ENCODE peak calls at places on chromosomes 12 and 14, in four cellular contexts. One of them, this sample, is unnamed.

GRCh38 chr12:20175704-20176388 is 192.5 kb upstream of the PDE3A start:
- DNase-seq in WTC11: no peak
- DNase-seq in HepG2: peak; percentile 3
- DNase-seq in K562: no peak
- DNase-seq in this sample: no peak

GRCh38 chr14:51816031-51816430 is 44.4 kb upstream of the GNG2 start:
- DNase-seq in K562: no peak
- DNase-seq in HepG2: no peak
- DNase-seq in WTC11: no peak
- DNase-seq in this sample: no peak

GRCh38 chr14:64695071-64695470 is 9.2 kb upstream of the PLEKHG3 start:
- DNase-seq in K562: no peak
- DNase-seq in WTC11: no peak
- DNase-seq in HepG2: no peak
- DNase-seq in this sample: no peak

GRCh38 chr12:89593233-89593632 is 67.4 kb upstream of the POC1B start:
- DNase-seq in WTC11: no peak
- DNase-seq in K562: no peak
- DNase-seq in HepG2: no peak
- DNase-seq in this sample: no peak

GRCh38 chr12:91418691-91419090 is 236.1 kb upstream of the DCN start:
- DNase-seq in WTC11: no peak
- DNase-seq in HepG2: no peak
- DNase-seq in K562: no peak
- DNase-seq in this sample: no peak

GRCh38 chr12:129076466-129077325 is 223.4 kb downstream of the GLT1D1 start:
- DNase-seq in HepG2: no peak
- DNase-seq in K562: no peak
- DNase-seq in WTC11: no peak
- DNase-seq in this sample: no peak

GRCh38 chr12:88578821-88579518 is 1.3 kb downstream of the KITLG start:
- DNase-seq in K562: no peak
- DNase-seq in HepG2: peak; percentile 37
- DNase-seq in WTC11: peak; percentile 32
- DNase-seq in this sample: no peak

GRCh38 chr12:6241495-6241894 is 41.3 kb downstream of the CD9 start:
- DNase-seq in HepG2: no peak
- DNase-seq in WTC11: no peak
- DNase-seq in K562: no peak
- DNase-seq in this sample: no peak

GRCh38 chr12:49950310-49951251 is at the start of gene AQP2:
- DNase-seq in K562: no peak
- DNase-seq in WTC11: no peak
- DNase-seq in HepG2: no peak
- DNase-seq in this sample: no peak

GRCh38 chr12:71214511-71215285 is 56.9 kb upstream of the TSPAN8 start:
- DNase-seq in K562: no peak
- DNase-seq in WTC11: no peak
- DNase-seq in HepG2: peak; percentile 18
- DNase-seq in this sample: no peak

GRCh38 chr12:113302925-113303640 is 31.8 kb downstream of the SLC8B1 start:
- DNase-seq in WTC11: no peak
- DNase-seq in K562: no peak
- DNase-seq in HepG2: no peak
- DNase-seq in this sample: no peak

GRCh38 chr12:112944028-112944690 is 5.9 kb downstream of the OAS3 start:
- DNase-seq in K562: no peak
- DNase-seq in HepG2: no peak
- DNase-seq in WTC11: no peak
- DNase-seq in this sample: no peak

GRCh38 chr14:100076133-100076532 is 10.9 kb downstream of the EVL start:
- DNase-seq in K562: peak; percentile 35
- DNase-seq in WTC11: peak; percentile 60
- DNase-seq in HepG2: peak; percentile 15
- DNase-seq in this sample: no peak

GRCh38 chr12:41988715-41989114 is 156.0 kb downstream of the GXYLT1 start:
- DNase-seq in HepG2: no peak
- DNase-seq in K562: no peak
- DNase-seq in WTC11: no peak
- DNase-seq in this sample: no peak

GRCh38 chr14:99272669-99273024 is 650 bp upstream of the BCL11B start:
- DNase-seq in HepG2: no peak
- DNase-seq in WTC11: no peak
- DNase-seq in K562: no peak
- DNase-seq in this sample: no peak

GRCh38 chr12:57234233-57234570 is 4.7 kb downstream of the SHMT2 start:
- DNase-seq in WTC11: no peak
- DNase-seq in K562: no peak
- DNase-seq in HepG2: no peak
- DNase-seq in this sample: no peak

GRCh38 chr14:95023886-95024285 is 133.4 kb downstream of the DICER1 start:
- DNase-seq in K562: no peak
- DNase-seq in WTC11: no peak
- DNase-seq in HepG2: no peak
- DNase-seq in this sample: no peak

GRCh38 chr14:95026851-95027463 is 130.4 kb downstream of the DICER1 start:
- DNase-seq in HepG2: no peak
- DNase-seq in K562: no peak
- DNase-seq in WTC11: no peak
- DNase-seq in this sample: no peak

GRCh38 chr14:95024380-95024779 is 132.9 kb downstream of the DICER1 start:
- DNase-seq in WTC11: no peak
- DNase-seq in K562: no peak
- DNase-seq in HepG2: no peak
- DNase-seq in this sample: no peak

GRCh38 chr14:95025941-95026340 is 131.4 kb downstream of the DICER1 start:
- DNase-seq in K562: no peak
- DNase-seq in WTC11: no peak
- DNase-seq in HepG2: no peak
- DNase-seq in this sample: no peak

DNA sequence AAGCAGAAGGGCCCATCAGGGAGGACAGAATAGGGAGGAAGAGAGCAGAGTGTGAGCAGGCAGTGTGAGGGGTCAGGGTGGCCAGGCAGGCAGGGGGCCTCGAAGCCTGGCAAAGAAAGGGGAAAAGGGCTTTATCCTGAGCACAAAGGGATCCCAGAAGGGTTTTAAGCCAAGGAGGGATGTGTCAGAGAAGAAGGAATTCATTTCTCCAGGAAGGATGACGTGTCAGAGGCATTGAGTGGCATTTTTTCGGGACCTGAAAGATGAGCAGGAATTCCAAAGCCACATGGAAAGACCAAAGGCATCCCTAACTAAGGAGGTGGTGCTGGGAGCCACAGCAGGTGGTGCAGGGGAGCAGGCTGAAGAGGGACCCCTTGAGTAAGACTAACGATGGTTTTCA is 132.1 kb downstream of the DICER1 start:
- DNase-seq in WTC11: no peak
- DNase-seq in K562: no peak
- DNase-seq in HepG2: no peak
- DNase-seq in this sample: no peak
- TF ChIP-seq ETV6 in WTC11: no peak
- TF ChIP-seq ETV6 in K562: no peak
- TF ChIP-seq ETV6 in HepG2: no peak
- TF ChIP-seq ETV6 in this sample: no peak

DNA sequence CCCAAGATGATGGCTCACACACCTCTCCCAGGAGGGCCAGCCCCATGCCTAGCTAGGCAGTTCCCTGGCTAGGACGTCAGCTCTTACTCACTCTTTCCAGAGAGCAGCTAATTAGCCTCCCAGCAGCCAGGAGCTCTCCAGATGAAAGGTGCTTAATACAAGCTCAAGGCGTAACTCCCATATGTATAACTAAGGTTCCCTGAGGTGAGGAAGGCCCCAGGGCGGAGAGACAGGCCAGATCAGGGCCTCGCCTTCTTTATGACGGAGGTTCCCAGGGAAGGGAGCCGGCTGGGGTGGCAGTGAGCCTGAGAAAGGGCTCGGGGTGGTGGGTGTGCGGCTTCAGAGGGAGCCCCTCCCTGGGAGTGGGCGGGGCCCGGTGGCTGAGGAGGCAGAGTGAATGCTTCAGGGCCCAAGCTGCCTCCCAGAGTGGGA is 26.4 kb upstream of the ZFP36L1 start:
- DNase-seq in HepG2: no peak
- DNase-seq in WTC11: peak; percentile 59
- DNase-seq in K562: peak; percentile 55
- DNase-seq in this sample: no peak
- TF ChIP-seq ETV6 in HepG2: no peak
- TF ChIP-seq ETV6 in WTC11: no peak
- TF ChIP-seq ETV6 in K562: no peak
- TF ChIP-seq ETV6 in this sample: no peak

GRCh38 chr14:36820901-36821300 is 159.2 kb downstream of the PAX9 start:
- DNase-seq in WTC11: no peak
- DNase-seq in HepG2: no peak
- DNase-seq in K562: no peak
- DNase-seq in this sample: no peak

GRCh38 chr14:36820111-36820709 is 158.6 kb downstream of the PAX9 start:
- DNase-seq in WTC11: no peak
- DNase-seq in HepG2: no peak
- DNase-seq in K562: no peak
- DNase-seq in this sample: no peak

GRCh38 chr14:36823651-36824050 is 162.0 kb downstream of the PAX9 start:
- DNase-seq in HepG2: no peak
- DNase-seq in K562: no peak
- DNase-seq in WTC11: no peak
- DNase-seq in this sample: no peak

GRCh38 chr14:36824854-36825253 is 163.2 kb downstream of the PAX9 start:
- DNase-seq in K562: no peak
- DNase-seq in HepG2: no peak
- DNase-seq in WTC11: no peak
- DNase-seq in this sample: no peak

GRCh38 chr14:36822671-36823070 is 161.0 kb downstream of the PAX9 start:
- DNase-seq in WTC11: no peak
- DNase-seq in K562: no peak
- DNase-seq in HepG2: no peak
- DNase-seq in this sample: no peak
- TF ChIP-seq ETV6 in WTC11: no peak
- TF ChIP-seq ETV6 in K562: no peak
- TF ChIP-seq ETV6 in HepG2: no peak
- TF ChIP-seq ETV6 in this sample: no peak

DNA sequence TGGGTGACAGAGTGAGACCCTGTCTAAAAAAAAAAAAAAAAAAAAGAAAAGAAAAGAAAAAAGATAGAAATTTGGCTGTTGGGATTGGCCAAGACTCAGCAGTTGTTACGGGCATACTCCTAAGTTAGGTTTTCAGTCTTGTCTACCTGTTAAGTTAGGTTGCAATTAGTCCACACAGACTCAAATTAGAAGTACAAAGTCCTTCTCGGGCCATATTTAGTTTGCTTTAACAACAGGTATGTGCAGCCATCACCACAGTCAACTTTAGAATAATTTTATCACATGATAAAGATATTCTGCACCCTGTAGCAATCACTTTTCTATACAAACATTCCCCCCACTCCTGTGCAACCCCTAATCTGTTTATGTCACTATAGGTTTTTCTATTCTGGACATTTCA is 85.2 kb downstream of the WNK1 start:
- DNase-seq in WTC11: no peak
- DNase-seq in HepG2: peak; percentile 10
- DNase-seq in K562: no peak
- DNase-seq in this sample: no peak
- TF ChIP-seq ETV6 in WTC11: no peak
- TF ChIP-seq ETV6 in HepG2: no peak
- TF ChIP-seq ETV6 in K562: no peak
- TF ChIP-seq ETV6 in this sample: no peak

DNA sequence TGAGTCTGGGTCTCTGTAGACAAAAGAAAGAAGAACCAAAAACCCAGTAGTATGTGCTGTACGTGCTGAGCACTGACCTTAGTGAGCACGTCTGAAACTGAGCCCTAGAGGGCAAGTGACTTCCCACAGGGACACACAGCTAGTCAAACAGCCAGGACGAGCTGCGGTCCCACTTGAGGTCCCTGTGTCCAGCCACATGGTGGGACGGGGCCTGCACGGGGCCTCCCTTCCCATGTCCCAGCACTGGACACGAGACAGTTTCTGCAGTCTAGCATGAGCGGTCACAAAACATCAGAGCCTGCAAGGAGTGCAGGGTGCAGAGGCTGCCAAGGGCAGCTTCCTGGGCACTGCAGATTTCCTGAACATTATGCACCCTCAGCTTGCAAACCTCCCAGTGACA is 121.6 kb downstream of the NCOR2 start:
- DNase-seq in WTC11: no peak
- DNase-seq in HepG2: no peak
- DNase-seq in K562: no peak
- DNase-seq in this sample: no peak
- TF ChIP-seq ETV6 in WTC11: no peak
- TF ChIP-seq ETV6 in HepG2: no peak
- TF ChIP-seq ETV6 in K562: no peak
- TF ChIP-seq ETV6 in this sample: no peak

DNA sequence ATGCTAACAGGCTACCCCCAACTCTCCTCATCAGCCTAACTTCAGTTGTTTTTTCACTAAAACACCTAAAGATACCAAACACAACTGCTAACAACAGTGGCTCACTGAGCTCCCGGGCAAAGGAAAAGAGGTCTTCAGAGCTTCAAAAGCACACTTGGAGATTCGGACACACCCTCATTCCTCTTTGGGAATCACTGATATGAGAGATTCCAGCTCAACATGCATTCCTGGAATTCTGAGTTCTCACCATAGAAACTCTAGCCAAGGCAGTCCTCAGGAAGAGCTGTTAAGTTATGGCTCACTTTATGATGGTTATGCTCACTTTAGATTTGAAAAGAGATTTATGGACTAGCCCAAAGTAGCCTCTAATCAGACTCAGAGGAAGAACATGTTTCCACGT is 40.1 kb downstream of the STXBP6 start:
- DNase-seq in WTC11: no peak
- DNase-seq in HepG2: peak; percentile 70
- DNase-seq in K562: no peak
- DNase-seq in this sample: no peak
- TF ChIP-seq ETV6 in WTC11: no peak
- TF ChIP-seq ETV6 in HepG2: no peak
- TF ChIP-seq ETV6 in K562: no peak
- TF ChIP-seq ETV6 in this sample: no peak

DNA sequence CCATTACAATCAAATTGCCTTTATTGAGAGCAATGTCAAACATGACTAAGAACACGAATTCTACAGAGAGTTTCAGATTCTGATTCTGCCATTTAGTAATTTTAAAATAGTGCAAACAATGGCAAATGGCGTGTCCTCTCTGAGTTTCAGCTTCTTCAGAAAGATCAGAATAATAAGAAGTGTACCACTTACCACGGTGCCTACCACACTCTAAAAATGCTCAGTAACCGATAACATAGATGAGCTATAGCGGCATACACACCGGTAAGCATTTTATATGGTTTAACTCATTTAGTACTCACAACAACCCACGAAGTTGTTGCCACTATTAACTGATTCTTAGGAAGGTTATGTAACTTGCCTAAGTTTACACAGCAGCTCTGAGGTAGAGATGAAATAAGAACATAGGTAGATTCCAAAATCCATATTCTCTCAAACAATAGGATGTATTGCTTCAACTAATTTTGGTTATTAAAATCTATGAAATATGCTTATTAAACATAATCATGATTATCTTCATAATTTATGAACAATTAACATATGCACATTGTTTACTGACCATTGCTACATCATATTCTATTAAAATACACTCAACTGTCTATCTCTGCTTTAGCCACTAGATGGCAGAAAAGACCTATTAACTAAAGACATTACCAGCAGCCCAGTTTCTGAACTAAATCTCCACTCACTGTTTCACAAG is 38.3 kb downstream of the SLC6A15 start:
- DNase-seq in K562: peak; percentile 10
- DNase-seq in HepG2: peak; percentile 38
- DNase-seq in WTC11: no peak
- DNase-seq in this sample: no peak
- TF ChIP-seq ETV6 in K562: no peak
- TF ChIP-seq ETV6 in HepG2: no peak
- TF ChIP-seq ETV6 in WTC11: no peak
- TF ChIP-seq ETV6 in this sample: no peak

This sample was measured in GM12878.